ENCODE peak calls at places on chromosomes 6 and 20, in seven cellular contexts. B is GM04503; U is neural crest cell; F is foreskin fibroblast; C is NCI-H1930; A is OCI-LY7; J is effector memory CD4-positive, alpha-beta T cell. H is an unnamed sample.
A peak's percentile ranks its signal among the peaks of the same experiment; 100 is the strongest.

GRCh38 chr20:47243906-47244305 is 112.6 kb downstream of the ZMYND8 start:
- DNase-seq in B (no peak), F (no peak), C (no peak), U (no peak), A (no peak), J (no peak), H (no peak)

GRCh38 chr6:46706464-46706863 is 18.8 kb downstream of the TDRD6 start:
- DNase-seq in U (no peak), A (no peak), C (no peak), B (no peak), J (no peak), F (no peak), H (no peak)

GRCh38 chr6:83708546-83708969 is 343 bp downstream of the SNAP91 start:
- DNase-seq in B (no peak), J (no peak), U (peak; percentile 37), A (no peak), F (peak; percentile 6), C (no peak), H (no peak)

GRCh38 chr6:87697581-87698552 is 4.2 kb downstream of the AKIRIN2 start:
- DNase-seq in J (no peak), U (no peak), C (no peak), B (peak; percentile 86), A (peak; percentile 60), F (peak; percentile 70), H (no peak)

GRCh38 chr6:131958551-131959470 is 7.6 kb upstream of the CCN2 start:
- DNase-seq in A (no peak), U (no peak), J (no peak), F (no peak), B (no peak), C (no peak), H (no peak)

GRCh38 chr6:12848969-12849368 is 132.4 kb downstream of the PHACTR1 start:
- DNase-seq in C (no peak), B (no peak), A (no peak), J (no peak), F (no peak), U (no peak), H (no peak)

GRCh38 chr20:24754691-24755090 is 194.4 kb upstream of the CST7 start:
- DNase-seq in F (no peak), A (no peak), B (no peak), U (no peak), J (no peak), C (no peak), H (no peak)

GRCh38 chr20:35578469-35578868 is 36.6 kb downstream of the ERGIC3 start:
- DNase-seq in J (no peak), A (no peak), B (no peak), F (peak; percentile 9), C (no peak), U (no peak), H (no peak)

GRCh38 chr6:159980474-159980873 is 11.6 kb downstream of the IGF2R start:
- DNase-seq in A (no peak), J (no peak), C (no peak), U (no peak), B (no peak), F (no peak), H (no peak)

GRCh38 chr6:87858440-87858839 is 156.4 kb upstream of the AKIRIN2 start:
- DNase-seq in C (no peak), J (no peak), A (no peak), B (no peak), U (no peak), F (no peak), H (no peak)

GRCh38 chr20:44622501-44623270 is 28.8 kb downstream of the ADA start:
- DNase-seq in A (no peak), F (no peak), U (no peak), C (no peak), J (no peak), B (no peak), H (no peak)

GRCh38 chr6:148053209-148053608 is 289.4 kb upstream of the SASH1 start:
- DNase-seq in J (no peak), C (no peak), B (no peak), A (no peak), U (no peak), F (no peak), H (no peak)

GRCh38 chr6:16776394-16777017 is 15.2 kb upstream of the ATXN1 start:
- DNase-seq in U (no peak), A (no peak), J (no peak), B (no peak), F (no peak), C (no peak), H (no peak)

GRCh38 chr6:4487538-4487937 is 288.7 kb upstream of the CDYL start:
- DNase-seq in C (no peak), J (no peak), B (no peak), F (no peak), U (no peak), A (no peak), H (no peak)

GRCh38 chr20:47124235-47124717 is 229.6 kb downstream of the EYA2 start:
- DNase-seq in A (no peak), C (no peak), U (no peak), F (no peak), J (no peak), B (no peak), H (no peak)

GRCh38 chr6:160010067-160010466 is 41.2 kb downstream of the IGF2R start:
- DNase-seq in U (no peak), F (peak; percentile 95), J (no peak), C (no peak), B (peak; percentile 36), A (no peak), H (no peak)

GRCh38 chr6:165049362-165049761 is 260.0 kb downstream of the C6orf118 start:
- DNase-seq in J (no peak), A (peak; percentile 40), U (peak; percentile 51), B (no peak), F (no peak), C (no peak), H (no peak)

GRCh38 chr20:8602389-8603116 is 466.3 kb upstream of the PLCB4 start:
- DNase-seq in J (no peak), F (no peak), A (peak; percentile 56), B (no peak), C (no peak), U (no peak), H (no peak)

GRCh38 chr6:22828179-22829062 is 259.1 kb downstream of the HDGFL1 start:
- DNase-seq in U (peak; percentile 22), J (no peak), F (peak; percentile 89), B (peak; percentile 74), C (no peak), A (no peak), H (no peak)

GRCh38 chr6:160419488-160419887 is 71.3 kb downstream of the SLC22A3 start:
- DNase-seq in A (no peak), U (no peak), B (no peak), F (no peak), C (no peak), J (no peak), H (no peak)

GRCh38 chr6:90304308-90304707 is 7.7 kb upstream of the BACH2 start:
- DNase-seq in F (no peak), B (no peak), U (no peak), C (no peak), J (no peak), A (peak; percentile 96), H (no peak)

GRCh38 chr20:38842558-38842981 is 37.1 kb downstream of the PPP1R16B start:
- DNase-seq in C (no peak), B (no peak), J (peak; percentile 29), A (peak; percentile 96), U (no peak), F (no peak), H (no peak)

GRCh38 chr20:53943522-53944291 is 126.7 kb downstream of the BCAS1 start:
- DNase-seq in F (no peak), C (no peak), A (peak; percentile 66), B (no peak), U (no peak), J (no peak), H (no peak)

GRCh38 chr6:583639-584038 is 73.3 kb downstream of the HUS1B start:
- DNase-seq in B (no peak), C (no peak), F (no peak), A (no peak), J (no peak), U (no peak), H (no peak)

GRCh38 chr6:109229536-109229935 is 134.2 kb downstream of the CEP57L1 start:
- DNase-seq in F (no peak), A (no peak), C (no peak), J (no peak), B (no peak), U (no peak), H (no peak)

GRCh38 chr6:51283723-51284122 is 465.1 kb downstream of the TFAP2B start:
- DNase-seq in C (no peak), J (no peak), A (no peak), U (no peak), F (no peak), B (no peak), H (no peak)

GRCh38 chr6:106787327-106788196 is 158.2 kb downstream of the QRSL1 start:
- DNase-seq in U (no peak), C (no peak), A (no peak), B (no peak), F (no peak), J (no peak), H (no peak)

GRCh38 chr6:134060491-134061106 is 8.2 kb upstream of the SLC2A12 start:
- DNase-seq in U (no peak), B (no peak), J (no peak), C (no peak), A (no peak), F (peak; percentile 62), H (no peak)

GRCh38 chr20:41340327-41341055 is at the start of gene LPIN3:
- DNase-seq in A (peak; percentile 55), U (peak; percentile 68), C (peak; percentile 66), B (peak; percentile 72), F (peak; percentile 93), J (peak; percentile 30), H (no peak)

GRCh38 chr6:83193747-83194582 is 808 bp downstream of the RWDD2A start:
- DNase-seq in F (no peak), C (peak; percentile 2), A (peak; percentile 4), B (no peak), J (peak; percentile 6), U (peak; percentile 44), H (no peak)

GRCh38 chr6:63923139-63923739 is 287.6 kb downstream of the PHF3 start:
- DNase-seq in B (peak; percentile 3), C (peak; percentile 35), J (no peak), A (peak; percentile 56), F (peak; percentile 3), U (no peak), H (no peak)

GRCh38 chr20:49599746-49600113 is 31.8 kb upstream of the PTGIS start:
- DNase-seq in C (no peak), A (no peak), F (no peak), U (no peak), B (no peak), J (no peak), H (no peak)

GRCh38 chr20:64261138-64261537 is 5.6 kb downstream of the PCMTD2 start:
- DNase-seq in U (no peak), C (no peak), B (peak; percentile 52), J (no peak), F (peak; percentile 71), A (no peak), H (no peak)